ENCODE peak calls at places on chromosomes 2 and 18, in seven cellular contexts. One of them, this sample, is unnamed.

GRCh38 chr2:237618449-237618848 is 8.9 kb upstream of the LRRFIP1 start:
- DNase-seq in K562: no peak
- DNase-seq in SK-N-SH: no peak
- DNase-seq in A549: no peak
- DNase-seq in HepG2: no peak
- DNase-seq in GM23338: no peak
- DNase-seq in HCT116: no peak
- DNase-seq in this sample: no peak

GRCh38 chr2:119809329-119810038 is 49.8 kb downstream of the PTPN4 start:
- DNase-seq in K562: no peak
- DNase-seq in SK-N-SH: no peak
- DNase-seq in A549: peak
- DNase-seq in HepG2: no peak
- DNase-seq in GM23338: no peak
- DNase-seq in HCT116: no peak
- DNase-seq in this sample: no peak

GRCh38 chr18:21735452-21736015 is 5.1 kb upstream of the MIB1 start:
- DNase-seq in K562: peak
- DNase-seq in SK-N-SH: no peak
- DNase-seq in A549: no peak
- DNase-seq in HepG2: peak
- DNase-seq in GM23338: peak
- DNase-seq in HCT116: no peak
- DNase-seq in this sample: no peak

GRCh38 chr18:79556829-79557585 is 122.6 kb upstream of the CTDP1 start:
- DNase-seq in K562: no peak
- DNase-seq in SK-N-SH: no peak
- DNase-seq in A549: peak
- DNase-seq in HepG2: no peak
- DNase-seq in GM23338: no peak
- DNase-seq in HCT116: no peak
- DNase-seq in this sample: no peak

GRCh38 chr18:49863769-49864615 is 50.7 kb upstream of the ACAA2 start:
- DNase-seq in K562: peak
- DNase-seq in SK-N-SH: no peak
- DNase-seq in A549: no peak
- DNase-seq in HepG2: no peak
- DNase-seq in GM23338: no peak
- DNase-seq in HCT116: no peak
- DNase-seq in this sample: no peak

GRCh38 chr2:240151477-240152031 is 11.1 kb upstream of the OTOS start:
- DNase-seq in K562: no peak
- DNase-seq in SK-N-SH: no peak
- DNase-seq in A549: no peak
- DNase-seq in HepG2: peak
- DNase-seq in GM23338: no peak
- DNase-seq in HCT116: no peak
- DNase-seq in this sample: no peak

GRCh38 chr2:219128401-219128800 is 32.2 kb downstream of the NHEJ1 start:
- DNase-seq in K562: peak
- DNase-seq in SK-N-SH: no peak
- DNase-seq in A549: no peak
- DNase-seq in HepG2: no peak
- DNase-seq in GM23338: no peak
- DNase-seq in HCT116: no peak
- DNase-seq in this sample: no peak

GRCh38 chr2:205657579-205657978 is 24.7 kb upstream of the NRP2 start:
- DNase-seq in K562: no peak
- DNase-seq in SK-N-SH: no peak
- DNase-seq in A549: no peak
- DNase-seq in HepG2: no peak
- DNase-seq in GM23338: no peak
- DNase-seq in HCT116: no peak
- DNase-seq in this sample: no peak

GRCh38 chr18:23012249-23012648 is 79.1 kb downstream of the RBBP8 start:
- DNase-seq in K562: no peak
- DNase-seq in SK-N-SH: no peak
- DNase-seq in A549: no peak
- DNase-seq in HepG2: no peak
- DNase-seq in GM23338: no peak
- DNase-seq in HCT116: no peak
- DNase-seq in this sample: no peak

GRCh38 chr2:165892541-165892940 is 61.0 kb downstream of the TTC21B start:
- DNase-seq in K562: no peak
- DNase-seq in SK-N-SH: no peak
- DNase-seq in A549: no peak
- DNase-seq in HepG2: no peak
- DNase-seq in GM23338: no peak
- DNase-seq in HCT116: no peak
- DNase-seq in this sample: no peak

GRCh38 chr2:236403125-236403524 is 138.9 kb upstream of the ASB18 start:
- DNase-seq in K562: no peak
- DNase-seq in SK-N-SH: no peak
- DNase-seq in A549: no peak
- DNase-seq in HepG2: no peak
- DNase-seq in GM23338: no peak
- DNase-seq in HCT116: no peak
- DNase-seq in this sample: no peak

GRCh38 chr2:212595036-212595654 is 56.5 kb upstream of the ERBB4 start:
- DNase-seq in K562: no peak
- DNase-seq in SK-N-SH: no peak
- DNase-seq in A549: peak
- DNase-seq in HepG2: peak
- DNase-seq in GM23338: peak
- DNase-seq in HCT116: peak
- DNase-seq in this sample: peak

GRCh38 chr2:85694052-85695025 is at the start of gene GNLY:
- DNase-seq in K562: no peak
- DNase-seq in SK-N-SH: no peak
- DNase-seq in A549: no peak
- DNase-seq in HepG2: no peak
- DNase-seq in GM23338: no peak
- DNase-seq in HCT116: no peak
- DNase-seq in this sample: no peak

GRCh38 chr2:64838817-64839216 is 150.4 kb upstream of the SLC1A4 start:
- DNase-seq in K562: no peak
- DNase-seq in SK-N-SH: no peak
- DNase-seq in A549: peak
- DNase-seq in HepG2: no peak
- DNase-seq in GM23338: no peak
- DNase-seq in HCT116: peak
- DNase-seq in this sample: peak

GRCh38 chr18:13284330-13285027 is 65.9 kb downstream of the LDLRAD4 start:
- DNase-seq in K562: no peak
- DNase-seq in SK-N-SH: no peak
- DNase-seq in A549: no peak
- DNase-seq in HepG2: no peak
- DNase-seq in GM23338: no peak
- DNase-seq in HCT116: no peak
- DNase-seq in this sample: no peak

GRCh38 chr2:186848873-186849578 is at the start of gene ZSWIM2:
- DNase-seq in K562: no peak
- DNase-seq in SK-N-SH: peak
- DNase-seq in A549: peak
- DNase-seq in HepG2: peak
- DNase-seq in GM23338: peak
- DNase-seq in HCT116: no peak
- DNase-seq in this sample: no peak

GRCh38 chr2:151891566-151892194 is 63.5 kb upstream of the ARL5A start:
- DNase-seq in K562: no peak
- DNase-seq in SK-N-SH: no peak
- DNase-seq in A549: no peak
- DNase-seq in HepG2: peak
- DNase-seq in GM23338: peak
- DNase-seq in HCT116: no peak
- DNase-seq in this sample: no peak

GRCh38 chr2:9397201-9397600 is 26.1 kb downstream of the ITGB1BP1 start:
- DNase-seq in K562: no peak
- DNase-seq in SK-N-SH: no peak
- DNase-seq in A549: no peak
- DNase-seq in HepG2: no peak
- DNase-seq in GM23338: no peak
- DNase-seq in HCT116: no peak
- DNase-seq in this sample: no peak

GRCh38 chr2:111918383-111918806 is 20.0 kb downstream of the MERTK start:
- DNase-seq in K562: peak
- DNase-seq in SK-N-SH: peak
- DNase-seq in A549: no peak
- DNase-seq in HepG2: no peak
- DNase-seq in GM23338: no peak
- DNase-seq in HCT116: no peak
- DNase-seq in this sample: no peak

GRCh38 chr2:242041816-242042215 is 172.3 kb downstream of the RTP5 start:
- DNase-seq in K562: no peak
- DNase-seq in SK-N-SH: no peak
- DNase-seq in A549: no peak
- DNase-seq in HepG2: no peak
- DNase-seq in GM23338: no peak
- DNase-seq in HCT116: no peak
- DNase-seq in this sample: no peak

GRCh38 chr2:234961784-234962183 is 10.0 kb downstream of the SH3BP4 start:
- DNase-seq in K562: no peak
- DNase-seq in SK-N-SH: no peak
- DNase-seq in A549: no peak
- DNase-seq in HepG2: no peak
- DNase-seq in GM23338: no peak
- DNase-seq in HCT116: no peak
- DNase-seq in this sample: no peak

GRCh38 chr18:29145993-29146539 is 969.1 kb upstream of the CDH2 start:
- DNase-seq in K562: no peak
- DNase-seq in SK-N-SH: peak
- DNase-seq in A549: no peak
- DNase-seq in HepG2: no peak
- DNase-seq in GM23338: no peak
- DNase-seq in HCT116: no peak
- DNase-seq in this sample: no peak

GRCh38 chr18:12038082-12038660 is 55.5 kb upstream of the ANKRD62 start:
- DNase-seq in K562: no peak
- DNase-seq in SK-N-SH: peak
- DNase-seq in A549: no peak
- DNase-seq in HepG2: no peak
- DNase-seq in GM23338: peak
- DNase-seq in HCT116: no peak
- DNase-seq in this sample: no peak

GRCh38 chr2:61343141-61343540 is 127.7 kb downstream of the USP34 start:
- DNase-seq in K562: no peak
- DNase-seq in SK-N-SH: no peak
- DNase-seq in A549: no peak
- DNase-seq in HepG2: no peak
- DNase-seq in GM23338: no peak
- DNase-seq in HCT116: no peak
- DNase-seq in this sample: no peak

GRCh38 chr18:45894818-45895217 is 69.3 kb downstream of the SIGLEC15 start:
- DNase-seq in K562: no peak
- DNase-seq in SK-N-SH: no peak
- DNase-seq in A549: no peak
- DNase-seq in HepG2: no peak
- DNase-seq in GM23338: no peak
- DNase-seq in HCT116: no peak
- DNase-seq in this sample: no peak

DNA sequence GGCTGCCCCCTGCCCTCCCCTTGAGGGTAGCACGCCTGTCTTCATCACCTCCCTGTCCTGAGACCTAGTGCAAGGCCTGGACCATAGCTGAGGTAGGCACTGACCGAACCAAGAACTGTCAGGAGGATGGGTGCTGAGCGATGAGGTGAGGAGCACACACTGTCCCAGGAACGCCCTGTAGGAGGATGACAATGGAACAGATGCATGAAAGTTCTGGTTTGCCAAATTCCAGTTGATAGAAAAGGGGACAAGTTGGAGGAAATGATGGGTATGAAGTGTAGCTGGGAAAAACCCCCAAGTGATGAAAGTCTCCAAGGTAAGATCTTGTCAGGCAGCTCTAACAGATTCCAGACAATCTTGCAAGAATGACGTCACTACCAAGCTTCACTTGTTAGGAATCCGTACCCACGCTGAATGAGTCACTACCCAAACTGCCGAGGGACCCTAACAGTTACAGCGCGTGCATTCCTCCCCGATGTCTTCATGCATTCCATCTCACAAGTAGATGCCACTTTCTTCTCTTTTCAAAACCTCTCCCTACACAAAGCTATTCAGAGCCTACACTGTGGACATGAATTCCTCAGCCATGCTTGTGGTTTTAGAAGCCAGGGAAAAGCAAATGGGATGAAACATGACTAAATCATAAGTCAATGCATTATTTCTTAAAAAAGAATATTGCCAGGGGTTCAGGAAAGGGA is 27.6 kb downstream of the MRPL33 start:
- DNase-seq in K562: peak
- DNase-seq in SK-N-SH: no peak
- DNase-seq in A549: peak
- DNase-seq in HepG2: peak
- DNase-seq in GM23338: peak
- DNase-seq in HCT116: peak
- DNase-seq in this sample: peak
- TF ChIP-seq REST in K562: no peak
- TF ChIP-seq REST in SK-N-SH: peak
- TF ChIP-seq REST in A549: no peak
- TF ChIP-seq REST in HepG2: no peak
- TF ChIP-seq REST in GM23338: no peak
- TF ChIP-seq REST in HCT116: no peak
- TF ChIP-seq REST in this sample: no peak

DNA sequence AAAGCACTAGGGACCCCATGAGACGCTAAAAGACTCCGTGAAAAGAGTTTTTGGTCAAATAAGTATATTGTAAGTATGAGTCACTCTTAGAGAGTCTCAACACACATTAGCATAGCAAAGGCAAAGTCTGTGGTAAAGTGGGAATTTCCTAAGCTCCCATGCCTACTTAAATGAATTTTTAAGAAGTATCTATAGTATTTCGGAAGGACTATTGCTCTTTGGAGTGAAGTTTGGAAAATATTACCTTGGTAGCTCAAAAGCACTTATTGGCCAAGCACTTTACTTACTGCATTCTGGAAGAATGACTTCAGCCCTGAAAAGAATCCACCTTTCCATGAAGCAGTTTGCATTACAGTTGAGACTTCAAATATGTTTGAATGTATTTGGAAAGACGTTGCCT is 57.1 kb downstream of the CAVIN2 start:
- DNase-seq in K562: no peak
- DNase-seq in SK-N-SH: no peak
- DNase-seq in A549: no peak
- DNase-seq in HepG2: no peak
- DNase-seq in GM23338: no peak
- DNase-seq in HCT116: no peak
- DNase-seq in this sample: no peak
- TF ChIP-seq REST in K562: no peak
- TF ChIP-seq REST in SK-N-SH: no peak
- TF ChIP-seq REST in A549: no peak
- TF ChIP-seq REST in HepG2: no peak
- TF ChIP-seq REST in GM23338: no peak
- TF ChIP-seq REST in HCT116: no peak
- TF ChIP-seq REST in this sample: no peak

GRCh38 chr2:216350214-216350789 is 22.0 kb downstream of the MARCHF4 start:
- DNase-seq in K562: no peak
- DNase-seq in SK-N-SH: no peak
- DNase-seq in A549: peak
- DNase-seq in HepG2: no peak
- DNase-seq in GM23338: no peak
- DNase-seq in HCT116: no peak
- DNase-seq in this sample: no peak
- TF ChIP-seq REST in K562: no peak
- TF ChIP-seq REST in SK-N-SH: no peak
- TF ChIP-seq REST in A549: no peak
- TF ChIP-seq REST in HepG2: no peak
- TF ChIP-seq REST in GM23338: no peak
- TF ChIP-seq REST in HCT116: no peak
- TF ChIP-seq REST in this sample: no peak

GRCh38 chr2:135916232-135916631 is 40.0 kb upstream of the MCM6 start:
- DNase-seq in K562: no peak
- DNase-seq in SK-N-SH: peak
- DNase-seq in A549: peak
- DNase-seq in HepG2: peak
- DNase-seq in GM23338: peak
- DNase-seq in HCT116: peak
- DNase-seq in this sample: peak
- TF ChIP-seq REST in K562: no peak
- TF ChIP-seq REST in SK-N-SH: no peak
- TF ChIP-seq REST in A549: no peak
- TF ChIP-seq REST in HepG2: no peak
- TF ChIP-seq REST in GM23338: no peak
- TF ChIP-seq REST in HCT116: no peak
- TF ChIP-seq REST in this sample: no peak

This sample was measured in Panc1.